ENCODE peak calls at places on chromosome 4, in five cellular contexts. X, A, E, V and I are unnamed samples.

GRCh38 chr4:152176627-152177214 is 359.2 kb downstream of the FBXW7 start:
- DNase-seq in X (no peak), A (no peak), E (no peak), V (no peak), I (no peak)

GRCh38 chr4:39529534-39529933 is 2.3 kb upstream of the UGDH start:
- DNase-seq in X (no peak), A (no peak), E (no peak), V (no peak), I (no peak)

GRCh38 chr4:160319221-160319867 is 1216.5 kb downstream of the RAPGEF2 start:
- DNase-seq in X (no peak), A (peak; percentile 91), E (peak; percentile 18), V (no peak), I (no peak)

GRCh38 chr4:13533670-13534343 is 10.5 kb downstream of the NKX3-2 start:
- DNase-seq in X (no peak), A (no peak), E (no peak), V (no peak), I (no peak)

GRCh38 chr4:103918214-103918613 is 198.4 kb upstream of the TACR3 start:
- DNase-seq in X (no peak), A (no peak), E (no peak), V (no peak), I (no peak)

GRCh38 chr4:122086338-122086737 is 65.8 kb upstream of the BLTP1 start:
- DNase-seq in X (no peak), A (no peak), E (no peak), V (no peak), I (no peak)

GRCh38 chr4:26005764-26006163 is 91.7 kb downstream of the SMIM20 start:
- DNase-seq in X (no peak), A (no peak), E (no peak), V (no peak), I (no peak)

GRCh38 chr4:101288365-101289145 is 58.8 kb downstream of the PPP3CA start:
- DNase-seq in X (no peak), A (no peak), E (no peak), V (no peak), I (no peak)

GRCh38 chr4:163536101-163536500 is 41.6 kb downstream of the TMA16 start:
- DNase-seq in X (no peak), A (no peak), E (no peak), V (no peak), I (no peak)

GRCh38 chr4:41524446-41524845 is 13.5 kb upstream of the LIMCH1 start:
- DNase-seq in X (no peak), A (no peak), E (no peak), V (no peak), I (no peak)

GRCh38 chr4:99856166-99856565 is 38.1 kb downstream of the LAMTOR3 start:
- DNase-seq in X (no peak), A (peak; percentile 69), E (no peak), V (no peak), I (no peak)

GRCh38 chr4:152374153-152374552 is 161.7 kb downstream of the FBXW7 start:
- DNase-seq in X (no peak), A (no peak), E (no peak), V (no peak), I (no peak)

GRCh38 chr4:187179086-187180070 is 455.7 kb upstream of the FAT1 start:
- DNase-seq in X (no peak), A (no peak), E (no peak), V (no peak), I (no peak)

GRCh38 chr4:123430031-123430430 is 33.4 kb downstream of the SPRY1 start:
- DNase-seq in X (no peak), A (no peak), E (no peak), V (no peak), I (no peak)

GRCh38 chr4:3414421-3415279 is 27.1 kb upstream of the HGFAC start:
- DNase-seq in X (no peak), A (no peak), E (no peak), V (no peak), I (peak; percentile 15)

GRCh38 chr4:38366451-38366850 is 297.5 kb upstream of the KLF3 start:
- DNase-seq in X (no peak), A (no peak), E (no peak), V (no peak), I (no peak)

GRCh38 chr4:149203256-149204001 is 612.2 kb downstream of the IQCM start:
- DNase-seq in X (no peak), A (no peak), E (no peak), V (no peak), I (peak; percentile 10)

GRCh38 chr4:153560918-153561317 is 94.8 kb downstream of the TMEM131L start:
- DNase-seq in X (no peak), A (no peak), E (no peak), V (no peak), I (no peak)

GRCh38 chr4:6761540-6762243 is 20.8 kb upstream of the KIAA0232 start:
- DNase-seq in X (no peak), A (no peak), E (no peak), V (peak; percentile 19), I (no peak)

GRCh38 chr4:139889901-139890300 is 224.3 kb downstream of the MGST2 start:
- DNase-seq in X (no peak), A (no peak), E (no peak), V (no peak), I (no peak)

GRCh38 chr4:56907489-56908205 is at the start of gene REST:
- DNase-seq in X (peak; percentile 82), A (no peak), E (peak; percentile 33), V (peak; percentile 81), I (peak; percentile 61)

GRCh38 chr4:92387459-92388069 is 83.8 kb downstream of the GRID2 start:
- DNase-seq in X (no peak), A (no peak), E (peak; percentile 53), V (no peak), I (no peak)

GRCh38 chr4:187380181-187380581 is 615.4 kb upstream of the ZFP42 start:
- DNase-seq in X (no peak), A (no peak), E (no peak), V (no peak), I (no peak)

GRCh38 chr4:56764775-56765174 is 56.7 kb downstream of the SPINK2 start:
- DNase-seq in X (no peak), A (no peak), E (no peak), V (no peak), I (no peak)

GRCh38 chr4:21976166-21976565 is 27.6 kb upstream of the KCNIP4 start:
- DNase-seq in X (no peak), A (no peak), E (no peak), V (no peak), I (no peak)

GRCh38 chr4:6419452-6420028 is 52.9 kb downstream of the PPP2R2C start:
- DNase-seq in X (no peak), A (no peak), E (no peak), V (no peak), I (no peak)

GRCh38 chr4:147056951-147057630 is 111.4 kb upstream of the TTC29 start:
- DNase-seq in X (no peak), A (no peak), E (no peak), V (no peak), I (no peak)